ENCODE peak calls at places on chromosomes 2 and 18, in six cellular contexts. One of them, this sample, is unnamed.
A peak's percentile ranks its signal among the peaks of the same experiment; 100 is the strongest.

GRCh38 chr2:20061476-20061875 is 10.0 kb upstream of the LAPTM4A start:
- DNase-seq in activated naive CD4-positive, alpha-beta T cell treated with anti-CD3 and anti-CD28 coated beads, Interleukin-2, amount 50 U/mL, for 16 hours: no peak
- DNase-seq in kidney glomerular epithelial cell: no peak
- DNase-seq in stimulated activated CD8-positive, alpha-beta memory T cell treated with anti-CD3 and anti-CD28 coated beads, Interleukin-7, amount 100 ng/mL, for 1 hour: no peak
- DNase-seq in EL: peak; percentile 40
- DNase-seq in GM19239: no peak
- DNase-seq in this sample: no peak

GRCh38 chr2:157413342-157414035 is 30.4 kb downstream of the CYTIP start:
- DNase-seq in activated naive CD4-positive, alpha-beta T cell treated with anti-CD3 and anti-CD28 coated beads, Interleukin-2, amount 50 U/mL, for 16 hours: peak; percentile 54
- DNase-seq in kidney glomerular epithelial cell: no peak
- DNase-seq in stimulated activated CD8-positive, alpha-beta memory T cell treated with anti-CD3 and anti-CD28 coated beads, Interleukin-7, amount 100 ng/mL, for 1 hour: no peak
- DNase-seq in EL: no peak
- DNase-seq in GM19239: peak; percentile 16
- DNase-seq in this sample: no peak

GRCh38 chr2:29223851-29224692 is 108.9 kb downstream of the CLIP4 start:
- DNase-seq in activated naive CD4-positive, alpha-beta T cell treated with anti-CD3 and anti-CD28 coated beads, Interleukin-2, amount 50 U/mL, for 16 hours: no peak
- DNase-seq in kidney glomerular epithelial cell: no peak
- DNase-seq in stimulated activated CD8-positive, alpha-beta memory T cell treated with anti-CD3 and anti-CD28 coated beads, Interleukin-7, amount 100 ng/mL, for 1 hour: no peak
- DNase-seq in EL: peak; percentile 41
- DNase-seq in GM19239: no peak
- DNase-seq in this sample: no peak

GRCh38 chr2:11279398-11279797 is 65.0 kb downstream of the ROCK2 start:
- DNase-seq in activated naive CD4-positive, alpha-beta T cell treated with anti-CD3 and anti-CD28 coated beads, Interleukin-2, amount 50 U/mL, for 16 hours: no peak
- DNase-seq in kidney glomerular epithelial cell: no peak
- DNase-seq in stimulated activated CD8-positive, alpha-beta memory T cell treated with anti-CD3 and anti-CD28 coated beads, Interleukin-7, amount 100 ng/mL, for 1 hour: no peak
- DNase-seq in EL: no peak
- DNase-seq in GM19239: no peak
- DNase-seq in this sample: no peak

GRCh38 chr2:32627901-32628645 is at the start of gene TTC27:
- DNase-seq in activated naive CD4-positive, alpha-beta T cell treated with anti-CD3 and anti-CD28 coated beads, Interleukin-2, amount 50 U/mL, for 16 hours: peak; percentile 95
- DNase-seq in kidney glomerular epithelial cell: peak; percentile 95
- DNase-seq in stimulated activated CD8-positive, alpha-beta memory T cell treated with anti-CD3 and anti-CD28 coated beads, Interleukin-7, amount 100 ng/mL, for 1 hour: peak; percentile 92
- DNase-seq in EL: peak; percentile 96
- DNase-seq in GM19239: peak; percentile 89
- DNase-seq in this sample: peak; percentile 79

GRCh38 chr2:225002039-225002655 is 40.1 kb downstream of the DOCK10 start:
- DNase-seq in activated naive CD4-positive, alpha-beta T cell treated with anti-CD3 and anti-CD28 coated beads, Interleukin-2, amount 50 U/mL, for 16 hours: peak; percentile 60
- DNase-seq in kidney glomerular epithelial cell: peak; percentile 39
- DNase-seq in stimulated activated CD8-positive, alpha-beta memory T cell treated with anti-CD3 and anti-CD28 coated beads, Interleukin-7, amount 100 ng/mL, for 1 hour: peak; percentile 42
- DNase-seq in EL: peak; percentile 63
- DNase-seq in GM19239: peak; percentile 28
- DNase-seq in this sample: no peak

GRCh38 chr2:181354626-181355025 is 102.6 kb upstream of the ITGA4 start:
- DNase-seq in activated naive CD4-positive, alpha-beta T cell treated with anti-CD3 and anti-CD28 coated beads, Interleukin-2, amount 50 U/mL, for 16 hours: no peak
- DNase-seq in kidney glomerular epithelial cell: peak; percentile 13
- DNase-seq in stimulated activated CD8-positive, alpha-beta memory T cell treated with anti-CD3 and anti-CD28 coated beads, Interleukin-7, amount 100 ng/mL, for 1 hour: no peak
- DNase-seq in EL: peak; percentile 76
- DNase-seq in GM19239: no peak
- DNase-seq in this sample: no peak

GRCh38 chr2:220076734-220077133 is 449.3 kb downstream of the SLC4A3 start:
- DNase-seq in activated naive CD4-positive, alpha-beta T cell treated with anti-CD3 and anti-CD28 coated beads, Interleukin-2, amount 50 U/mL, for 16 hours: no peak
- DNase-seq in kidney glomerular epithelial cell: no peak
- DNase-seq in stimulated activated CD8-positive, alpha-beta memory T cell treated with anti-CD3 and anti-CD28 coated beads, Interleukin-7, amount 100 ng/mL, for 1 hour: no peak
- DNase-seq in EL: peak; percentile 79
- DNase-seq in GM19239: no peak
- DNase-seq in this sample: peak; percentile 17

GRCh38 chr2:234974501-234975385 is 22.9 kb downstream of the SH3BP4 start:
- DNase-seq in activated naive CD4-positive, alpha-beta T cell treated with anti-CD3 and anti-CD28 coated beads, Interleukin-2, amount 50 U/mL, for 16 hours: no peak
- DNase-seq in kidney glomerular epithelial cell: peak; percentile 23
- DNase-seq in stimulated activated CD8-positive, alpha-beta memory T cell treated with anti-CD3 and anti-CD28 coated beads, Interleukin-7, amount 100 ng/mL, for 1 hour: no peak
- DNase-seq in EL: peak; percentile 49
- DNase-seq in GM19239: no peak
- DNase-seq in this sample: peak; percentile 37

GRCh38 chr18:1663879-1664705 is 759.4 kb downstream of the ADCYAP1 start:
- DNase-seq in activated naive CD4-positive, alpha-beta T cell treated with anti-CD3 and anti-CD28 coated beads, Interleukin-2, amount 50 U/mL, for 16 hours: peak; percentile 11
- DNase-seq in kidney glomerular epithelial cell: peak; percentile 12
- DNase-seq in stimulated activated CD8-positive, alpha-beta memory T cell treated with anti-CD3 and anti-CD28 coated beads, Interleukin-7, amount 100 ng/mL, for 1 hour: no peak
- DNase-seq in EL: peak; percentile 3
- DNase-seq in GM19239: peak; percentile 1
- DNase-seq in this sample: no peak

GRCh38 chr2:33525666-33526065 is 49.2 kb downstream of the RASGRP3 start:
- DNase-seq in activated naive CD4-positive, alpha-beta T cell treated with anti-CD3 and anti-CD28 coated beads, Interleukin-2, amount 50 U/mL, for 16 hours: no peak
- DNase-seq in kidney glomerular epithelial cell: no peak
- DNase-seq in stimulated activated CD8-positive, alpha-beta memory T cell treated with anti-CD3 and anti-CD28 coated beads, Interleukin-7, amount 100 ng/mL, for 1 hour: no peak
- DNase-seq in EL: no peak
- DNase-seq in GM19239: no peak
- DNase-seq in this sample: no peak

GRCh38 chr18:62976227-62976626 is 260.9 kb downstream of the PHLPP1 start:
- DNase-seq in activated naive CD4-positive, alpha-beta T cell treated with anti-CD3 and anti-CD28 coated beads, Interleukin-2, amount 50 U/mL, for 16 hours: no peak
- DNase-seq in kidney glomerular epithelial cell: no peak
- DNase-seq in stimulated activated CD8-positive, alpha-beta memory T cell treated with anti-CD3 and anti-CD28 coated beads, Interleukin-7, amount 100 ng/mL, for 1 hour: no peak
- DNase-seq in EL: no peak
- DNase-seq in GM19239: no peak
- DNase-seq in this sample: no peak

GRCh38 chr2:181157326-181157725 is 176.9 kb downstream of the UBE2E3 start:
- DNase-seq in activated naive CD4-positive, alpha-beta T cell treated with anti-CD3 and anti-CD28 coated beads, Interleukin-2, amount 50 U/mL, for 16 hours: no peak
- DNase-seq in kidney glomerular epithelial cell: no peak
- DNase-seq in stimulated activated CD8-positive, alpha-beta memory T cell treated with anti-CD3 and anti-CD28 coated beads, Interleukin-7, amount 100 ng/mL, for 1 hour: no peak
- DNase-seq in EL: no peak
- DNase-seq in GM19239: no peak
- DNase-seq in this sample: no peak

GRCh38 chr18:6414118-6414722 is 491 bp downstream of the L3MBTL4 start:
- DNase-seq in activated naive CD4-positive, alpha-beta T cell treated with anti-CD3 and anti-CD28 coated beads, Interleukin-2, amount 50 U/mL, for 16 hours: peak; percentile 12
- DNase-seq in kidney glomerular epithelial cell: peak; percentile 7
- DNase-seq in stimulated activated CD8-positive, alpha-beta memory T cell treated with anti-CD3 and anti-CD28 coated beads, Interleukin-7, amount 100 ng/mL, for 1 hour: peak; percentile 8
- DNase-seq in EL: peak; percentile 8
- DNase-seq in GM19239: peak; percentile 88
- DNase-seq in this sample: no peak

GRCh38 chr2:195756218-195756941 is 99.4 kb downstream of the SLC39A10 start:
- DNase-seq in activated naive CD4-positive, alpha-beta T cell treated with anti-CD3 and anti-CD28 coated beads, Interleukin-2, amount 50 U/mL, for 16 hours: no peak
- DNase-seq in kidney glomerular epithelial cell: no peak
- DNase-seq in stimulated activated CD8-positive, alpha-beta memory T cell treated with anti-CD3 and anti-CD28 coated beads, Interleukin-7, amount 100 ng/mL, for 1 hour: no peak
- DNase-seq in EL: peak; percentile 21
- DNase-seq in GM19239: no peak
- DNase-seq in this sample: no peak

GRCh38 chr2:235141411-235142128 is 189.8 kb downstream of the SH3BP4 start:
- DNase-seq in activated naive CD4-positive, alpha-beta T cell treated with anti-CD3 and anti-CD28 coated beads, Interleukin-2, amount 50 U/mL, for 16 hours: no peak
- DNase-seq in kidney glomerular epithelial cell: no peak
- DNase-seq in stimulated activated CD8-positive, alpha-beta memory T cell treated with anti-CD3 and anti-CD28 coated beads, Interleukin-7, amount 100 ng/mL, for 1 hour: no peak
- DNase-seq in EL: no peak
- DNase-seq in GM19239: no peak
- DNase-seq in this sample: no peak

GRCh38 chr2:120465012-120465700 is 119.2 kb downstream of the INHBB start:
- DNase-seq in activated naive CD4-positive, alpha-beta T cell treated with anti-CD3 and anti-CD28 coated beads, Interleukin-2, amount 50 U/mL, for 16 hours: no peak
- DNase-seq in kidney glomerular epithelial cell: no peak
- DNase-seq in stimulated activated CD8-positive, alpha-beta memory T cell treated with anti-CD3 and anti-CD28 coated beads, Interleukin-7, amount 100 ng/mL, for 1 hour: no peak
- DNase-seq in EL: no peak
- DNase-seq in GM19239: no peak
- DNase-seq in this sample: no peak

GRCh38 chr18:33375829-33376228 is 64.7 kb downstream of the CCDC178 start:
- DNase-seq in activated naive CD4-positive, alpha-beta T cell treated with anti-CD3 and anti-CD28 coated beads, Interleukin-2, amount 50 U/mL, for 16 hours: no peak
- DNase-seq in kidney glomerular epithelial cell: no peak
- DNase-seq in stimulated activated CD8-positive, alpha-beta memory T cell treated with anti-CD3 and anti-CD28 coated beads, Interleukin-7, amount 100 ng/mL, for 1 hour: no peak
- DNase-seq in EL: no peak
- DNase-seq in GM19239: no peak
- DNase-seq in this sample: no peak

GRCh38 chr2:46747297-46747818 is 168.2 kb downstream of the MCFD2 start:
- DNase-seq in activated naive CD4-positive, alpha-beta T cell treated with anti-CD3 and anti-CD28 coated beads, Interleukin-2, amount 50 U/mL, for 16 hours: no peak
- DNase-seq in kidney glomerular epithelial cell: no peak
- DNase-seq in stimulated activated CD8-positive, alpha-beta memory T cell treated with anti-CD3 and anti-CD28 coated beads, Interleukin-7, amount 100 ng/mL, for 1 hour: no peak
- DNase-seq in EL: no peak
- DNase-seq in GM19239: no peak
- DNase-seq in this sample: peak; percentile 4

GRCh38 chr18:75290737-75291358 is 80.3 kb downstream of the TSHZ1 start:
- DNase-seq in activated naive CD4-positive, alpha-beta T cell treated with anti-CD3 and anti-CD28 coated beads, Interleukin-2, amount 50 U/mL, for 16 hours: no peak
- DNase-seq in kidney glomerular epithelial cell: no peak
- DNase-seq in stimulated activated CD8-positive, alpha-beta memory T cell treated with anti-CD3 and anti-CD28 coated beads, Interleukin-7, amount 100 ng/mL, for 1 hour: no peak
- DNase-seq in EL: no peak
- DNase-seq in GM19239: no peak
- DNase-seq in this sample: no peak

GRCh38 chr2:233831861-233832260 is 22.5 kb downstream of the HJURP start:
- DNase-seq in activated naive CD4-positive, alpha-beta T cell treated with anti-CD3 and anti-CD28 coated beads, Interleukin-2, amount 50 U/mL, for 16 hours: no peak
- DNase-seq in kidney glomerular epithelial cell: no peak
- DNase-seq in stimulated activated CD8-positive, alpha-beta memory T cell treated with anti-CD3 and anti-CD28 coated beads, Interleukin-7, amount 100 ng/mL, for 1 hour: no peak
- DNase-seq in EL: no peak
- DNase-seq in GM19239: no peak
- DNase-seq in this sample: no peak

GRCh38 chr2:219769044-219770030 is 141.9 kb downstream of the SLC4A3 start:
- DNase-seq in activated naive CD4-positive, alpha-beta T cell treated with anti-CD3 and anti-CD28 coated beads, Interleukin-2, amount 50 U/mL, for 16 hours: no peak
- DNase-seq in kidney glomerular epithelial cell: no peak
- DNase-seq in stimulated activated CD8-positive, alpha-beta memory T cell treated with anti-CD3 and anti-CD28 coated beads, Interleukin-7, amount 100 ng/mL, for 1 hour: no peak
- DNase-seq in EL: peak; percentile 11
- DNase-seq in GM19239: no peak
- DNase-seq in this sample: no peak

GRCh38 chr18:2572144-2572682 is 856 bp downstream of the NDC80 start:
- DNase-seq in activated naive CD4-positive, alpha-beta T cell treated with anti-CD3 and anti-CD28 coated beads, Interleukin-2, amount 50 U/mL, for 16 hours: no peak
- DNase-seq in kidney glomerular epithelial cell: no peak
- DNase-seq in stimulated activated CD8-positive, alpha-beta memory T cell treated with anti-CD3 and anti-CD28 coated beads, Interleukin-7, amount 100 ng/mL, for 1 hour: no peak
- DNase-seq in EL: no peak
- DNase-seq in GM19239: no peak
- DNase-seq in this sample: no peak

GRCh38 chr2:159797468-159798375 is at the start of gene CD302:
- DNase-seq in activated naive CD4-positive, alpha-beta T cell treated with anti-CD3 and anti-CD28 coated beads, Interleukin-2, amount 50 U/mL, for 16 hours: peak; percentile 56
- DNase-seq in kidney glomerular epithelial cell: no peak
- DNase-seq in stimulated activated CD8-positive, alpha-beta memory T cell treated with anti-CD3 and anti-CD28 coated beads, Interleukin-7, amount 100 ng/mL, for 1 hour: peak; percentile 4
- DNase-seq in EL: peak; percentile 60
- DNase-seq in GM19239: peak; percentile 29
- DNase-seq in this sample: peak; percentile 35

GRCh38 chr2:186125625-186126024 is 360.4 kb upstream of the ZC3H15 start:
- DNase-seq in activated naive CD4-positive, alpha-beta T cell treated with anti-CD3 and anti-CD28 coated beads, Interleukin-2, amount 50 U/mL, for 16 hours: no peak
- DNase-seq in kidney glomerular epithelial cell: no peak
- DNase-seq in stimulated activated CD8-positive, alpha-beta memory T cell treated with anti-CD3 and anti-CD28 coated beads, Interleukin-7, amount 100 ng/mL, for 1 hour: no peak
- DNase-seq in EL: no peak
- DNase-seq in GM19239: no peak
- DNase-seq in this sample: no peak